ENCODE peak calls at places on chromosome 18, in eight cellular contexts. M is putamen; S is COR-L47; O is stimulated activated CD4-positive, alpha-beta T cell treated with anti-CD3 and anti-CD28 coated beads, TNF-alpha, amount 100 ng/mL, for 24 hours; G is activated CD4-positive, alpha-beta T cell treated with anti-CD3 and anti-CD28 coated beads, Interleukin-2, amount 50 U/mL, for 48 hours; X is PC-3; T is H54; E is GM19239. L is an unnamed sample.
A peak's percentile ranks its signal among the peaks of the same experiment; 100 is the strongest.

GRCh38 chr18:46497129-46497528 is 159.9 kb downstream of the LOXHD1 start:
- DNase-seq in G (peak; percentile 48), S (no peak), X (peak; percentile 35), T (no peak), E (no peak), O (no peak), M (no peak), L (no peak)

GRCh38 chr18:47284691-47285370 is 33.4 kb upstream of the SKOR2 start:
- DNase-seq in M (no peak), X (no peak), O (no peak), E (no peak), T (no peak), S (no peak), G (no peak), L (no peak)

GRCh38 chr18:23155537-23155936 is 20.3 kb downstream of the CABLES1 start:
- DNase-seq in T (no peak), O (no peak), M (no peak), G (no peak), S (no peak), X (peak; percentile 54), E (no peak), L (no peak)

GRCh38 chr18:22132763-22133162 is 36.6 kb upstream of the GATA6 start:
- DNase-seq in X (no peak), T (no peak), O (no peak), E (no peak), G (no peak), S (no peak), M (no peak), L (no peak)

GRCh38 chr18:44777429-44778192 is 96.9 kb downstream of the SETBP1 start:
- DNase-seq in T (no peak), X (no peak), S (no peak), E (no peak), G (no peak), O (no peak), M (no peak), L (no peak)

GRCh38 chr18:23703057-23703986 is 14.1 kb downstream of the LAMA3 start:
- DNase-seq in T (no peak), O (no peak), M (peak; percentile 2), E (no peak), X (peak; percentile 80), S (peak; percentile 61), G (peak; percentile 7), L (no peak)

GRCh38 chr18:72542993-72543361 is 1.2 kb downstream of the CBLN2 start:
- DNase-seq in T (no peak), G (no peak), M (no peak), S (no peak), O (no peak), E (no peak), X (no peak), L (no peak)

GRCh38 chr18:21928925-21929324 is 188.3 kb downstream of the MIB1 start:
- DNase-seq in S (no peak), O (no peak), M (no peak), G (no peak), T (no peak), E (no peak), X (no peak), L (no peak)

GRCh38 chr18:58231930-58232329 is 187.9 kb downstream of the NEDD4L start:
- DNase-seq in O (no peak), X (peak; percentile 21), G (no peak), E (no peak), T (no peak), M (no peak), S (peak; percentile 60), L (no peak)

GRCh38 chr18:69071680-69072079 is 273.8 kb downstream of the CCDC102B start:
- DNase-seq in G (no peak), M (no peak), E (no peak), S (no peak), O (no peak), T (no peak), X (no peak), L (no peak)

GRCh38 chr18:76134631-76135030 is 360.4 kb downstream of the ZNF516 start:
- DNase-seq in M (no peak), G (no peak), X (no peak), E (no peak), O (no peak), T (no peak), S (no peak), L (no peak)

GRCh38 chr18:22026362-22026761 is 143.0 kb upstream of the GATA6 start:
- DNase-seq in O (no peak), T (no peak), S (no peak), X (no peak), G (no peak), E (no peak), M (no peak), L (no peak)

GRCh38 chr18:71287268-71287667 is 998.4 kb downstream of the SOCS6 start:
- DNase-seq in X (no peak), O (no peak), G (no peak), S (no peak), T (no peak), E (no peak), M (no peak), L (no peak)

GRCh38 chr18:58789856-58790255 is 74.8 kb upstream of the ZNF532 start:
- DNase-seq in O (no peak), M (no peak), G (no peak), S (no peak), E (no peak), X (no peak), T (no peak), L (no peak)